ENCODE peak calls at places on chromosomes 5 and 9, in eight cellular contexts. V, C, X, U, J, W, L and H are unnamed samples.

GRCh38 chr5:17056056-17056690 is 120.1 kb upstream of the MYO10 start:
- DNase-seq in L (no peak), V (no peak), W (no peak), U (no peak), X (peak), J (peak), C (no peak), H (no peak)

GRCh38 chr5:54620583-54620933 is 103.0 kb downstream of the SNX18 start:
- DNase-seq in J (no peak), U (no peak), V (no peak), W (no peak), X (peak), L (no peak), C (no peak), H (no peak)

GRCh38 chr5:52798952-52799351 is 11.2 kb downstream of the ITGA1 start:
- DNase-seq in C (no peak), U (no peak), L (no peak), V (no peak), J (no peak), W (no peak), X (no peak), H (no peak)

GRCh38 chr5:1515921-1516571 is 7.7 kb downstream of the LPCAT1 start:
- DNase-seq in C (peak), X (no peak), J (peak), V (no peak), U (no peak), W (no peak), L (peak), H (peak)

GRCh38 chr5:77397686-77398300 is 94.3 kb downstream of the WDR41 start:
- DNase-seq in C (no peak), J (no peak), V (no peak), W (no peak), L (no peak), X (no peak), U (no peak), H (no peak)

GRCh38 chr9:107242073-107243063 is 40.7 kb upstream of the RAD23B start:
- DNase-seq in W (no peak), C (no peak), L (no peak), V (no peak), U (no peak), J (peak), X (no peak), H (no peak)

GRCh38 chr5:87154191-87154590 is 113.5 kb upstream of the RASA1 start:
- DNase-seq in L (no peak), C (no peak), X (no peak), J (peak), W (no peak), U (no peak), V (no peak), H (no peak)

GRCh38 chr5:395921-396714 is 46.9 kb upstream of the EXOC3 start:
- DNase-seq in W (no peak), L (no peak), U (no peak), C (no peak), J (no peak), V (no peak), X (no peak), H (no peak)

GRCh38 chr9:136697821-136698526 is 10.7 kb upstream of the AGPAT2 start:
- DNase-seq in W (no peak), C (no peak), J (no peak), V (no peak), L (no peak), X (no peak), U (no peak), H (no peak)

GRCh38 chr9:706606-707451 is 134.7 kb upstream of the DMRT1 start:
- DNase-seq in X (no peak), J (peak), L (peak), C (peak), V (no peak), U (peak), W (peak), H (peak)

GRCh38 chr9:93061260-93061751 is 2.8 kb downstream of the SUSD3 start:
- DNase-seq in X (no peak), V (no peak), L (no peak), J (no peak), W (no peak), C (no peak), U (no peak), H (no peak)

GRCh38 chr5:61450170-61450815 is 118.2 kb downstream of the ZSWIM6 start:
- DNase-seq in W (no peak), J (peak), C (no peak), L (no peak), V (peak), X (peak), U (no peak), H (no peak)

GRCh38 chr9:127854169-127854833 is at the start of gene ENG:
- DNase-seq in W (no peak), X (no peak), U (peak), V (no peak), J (peak), C (no peak), L (peak), H (no peak)

GRCh38 chr9:68508547-68508946 is 32.1 kb downstream of the TMEM252 start:
- DNase-seq in U (no peak), X (no peak), J (no peak), C (no peak), W (no peak), L (no peak), V (no peak), H (no peak)

GRCh38 chr5:125719681-125720676 is 703.2 kb upstream of the GRAMD2B start:
- DNase-seq in V (no peak), J (no peak), X (no peak), U (no peak), W (no peak), L (no peak), C (no peak), H (no peak)

GRCh38 chr5:622359-622758 is 10.2 kb downstream of the CEP72 start:
- DNase-seq in J (no peak), C (no peak), U (no peak), W (no peak), X (no peak), V (no peak), L (no peak), H (no peak)

GRCh38 chr5:57034517-57034916 is 82.6 kb upstream of the MIER3 start:
- DNase-seq in U (no peak), J (no peak), X (no peak), C (no peak), V (no peak), L (no peak), W (no peak), H (no peak)

GRCh38 chr5:109938453-109938852 is 248.7 kb downstream of the MAN2A1 start:
- DNase-seq in C (no peak), L (no peak), W (no peak), X (no peak), V (no peak), J (no peak), U (no peak), H (no peak)

GRCh38 chr5:81906086-81906485 is 65.7 kb upstream of the ATG10 start:
- DNase-seq in J (no peak), C (no peak), W (no peak), V (no peak), L (no peak), U (no peak), X (no peak), H (no peak)

GRCh38 chr5:138275379-138275782 is 960 bp upstream of the GFRA3 start:
- DNase-seq in U (no peak), W (no peak), J (no peak), C (no peak), X (no peak), L (no peak), V (no peak), H (no peak)

GRCh38 chr5:55236800-55237199 is 3.4 kb upstream of the CCNO start:
- DNase-seq in C (no peak), L (no peak), X (no peak), J (no peak), V (no peak), U (no peak), W (no peak), H (no peak)

GRCh38 chr5:164300295-164300694 is 794.9 kb downstream of the MAT2B start:
- DNase-seq in W (no peak), U (no peak), V (no peak), C (no peak), J (no peak), L (no peak), X (no peak), H (no peak)

GRCh38 chr9:15136646-15137045 is 170.4 kb downstream of the TTC39B start:
- DNase-seq in X (no peak), U (no peak), L (no peak), W (no peak), J (peak), V (no peak), C (no peak), H (no peak)

GRCh38 chr9:114149181-114149580 is 6.2 kb upstream of the COL27A1 start:
- DNase-seq in C (no peak), J (no peak), W (no peak), V (no peak), U (no peak), X (no peak), L (no peak), H (no peak)

GRCh38 chr9:89687216-89687615 is 82.4 kb downstream of the GADD45G start:
- DNase-seq in J (no peak), X (no peak), C (no peak), W (no peak), U (no peak), L (no peak), V (no peak), H (no peak)

GRCh38 chr9:35844628-35845301 is 15.7 kb downstream of the TMEM8B start:
- DNase-seq in C (peak), U (no peak), X (peak), L (peak), W (no peak), V (no peak), J (peak), H (peak)

GRCh38 chr5:107889387-107889786 is 218.7 kb upstream of the EFNA5 start:
- DNase-seq in L (no peak), C (no peak), U (no peak), V (no peak), J (peak), X (no peak), W (no peak), H (no peak)